ENCODE peak calls at places on chromosomes 2 and 18, in four cellular contexts. One of them, this sample, is unnamed.

GRCh38 chr2:42917374-42918017 is 125.1 kb upstream of the HAAO start:
- DNase-seq in HepG2: no peak
- DNase-seq in K562: peak; percentile 81
- DNase-seq in GM12878: no peak
- DNase-seq in this sample: no peak

GRCh38 chr18:72986103-72986502 is 118.3 kb upstream of the NETO1 start:
- DNase-seq in GM12878: no peak
- DNase-seq in K562: no peak
- DNase-seq in HepG2: no peak
- DNase-seq in this sample: no peak

GRCh38 chr2:241801611-241802420 is 7.2 kb upstream of the NEU4 start:
- DNase-seq in K562: peak; percentile 86
- DNase-seq in HepG2: no peak
- DNase-seq in GM12878: no peak
- DNase-seq in this sample: no peak

GRCh38 chr18:9617006-9617542 is 2.7 kb upstream of the PPP4R1 start:
- DNase-seq in K562: peak; percentile 44
- DNase-seq in GM12878: no peak
- DNase-seq in HepG2: no peak
- DNase-seq in this sample: no peak

GRCh38 chr2:65880451-65880850 is 448.1 kb upstream of the SPRED2 start:
- DNase-seq in HepG2: no peak
- DNase-seq in K562: no peak
- DNase-seq in GM12878: no peak
- DNase-seq in this sample: no peak

GRCh38 chr2:147096671-147097070 is 748.2 kb upstream of the ACVR2A start:
- DNase-seq in HepG2: no peak
- DNase-seq in GM12878: no peak
- DNase-seq in K562: no peak
- DNase-seq in this sample: no peak

GRCh38 chr18:21243041-21243431 is 1.0 kb downstream of the GREB1L start:
- DNase-seq in HepG2: no peak
- DNase-seq in K562: no peak
- DNase-seq in GM12878: no peak
- DNase-seq in this sample: peak; percentile 42

GRCh38 chr18:79516441-79516931 is 120.8 kb downstream of the NFATC1 start:
- DNase-seq in K562: no peak
- DNase-seq in HepG2: no peak
- DNase-seq in GM12878: no peak
- DNase-seq in this sample: no peak

GRCh38 chr2:222608081-222608480 is 47.8 kb downstream of the FARSB start:
- DNase-seq in K562: no peak
- DNase-seq in GM12878: no peak
- DNase-seq in HepG2: no peak
- DNase-seq in this sample: no peak

DNA sequence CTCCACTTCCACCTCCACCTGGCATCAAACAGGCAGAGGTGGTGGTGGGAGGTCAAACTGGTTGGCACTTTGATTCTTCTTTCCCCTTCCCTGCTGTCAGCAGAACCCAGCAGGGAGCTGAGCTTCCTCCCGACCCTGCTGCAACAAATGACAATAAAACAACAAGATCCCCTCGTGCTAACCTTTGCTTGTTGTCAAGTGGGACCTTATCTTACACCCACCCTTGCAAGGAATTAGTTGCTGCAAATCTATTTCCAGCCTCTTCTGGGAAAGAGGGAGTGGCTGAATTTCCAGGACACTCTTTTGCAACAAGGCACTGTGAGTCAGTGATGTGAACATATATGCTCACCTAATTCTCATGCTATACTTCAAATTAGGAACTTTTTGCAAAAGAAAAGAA is 655.1 kb downstream of the DSC3 start:
- DNase-seq in HepG2: no peak
- DNase-seq in GM12878: no peak
- DNase-seq in K562: peak; percentile 80
- DNase-seq in this sample: no peak
- TF ChIP-seq BHLHE40 in HepG2: no peak
- TF ChIP-seq BHLHE40 in GM12878: no peak
- TF ChIP-seq BHLHE40 in K562: no peak
- TF ChIP-seq BHLHE40 in this sample: no peak

GRCh38 chr2:213475433-213475832 is 191.2 kb downstream of the SPAG16 start:
- DNase-seq in HepG2: no peak
- DNase-seq in K562: peak; percentile 0
- DNase-seq in GM12878: no peak
- DNase-seq in this sample: peak; percentile 6
- TF ChIP-seq FOXM1 in HepG2: no peak
- TF ChIP-seq FOXM1 in K562: no peak
- TF ChIP-seq FOXM1 in GM12878: no peak
- TF ChIP-seq FOXM1 in this sample: no peak

DNA sequence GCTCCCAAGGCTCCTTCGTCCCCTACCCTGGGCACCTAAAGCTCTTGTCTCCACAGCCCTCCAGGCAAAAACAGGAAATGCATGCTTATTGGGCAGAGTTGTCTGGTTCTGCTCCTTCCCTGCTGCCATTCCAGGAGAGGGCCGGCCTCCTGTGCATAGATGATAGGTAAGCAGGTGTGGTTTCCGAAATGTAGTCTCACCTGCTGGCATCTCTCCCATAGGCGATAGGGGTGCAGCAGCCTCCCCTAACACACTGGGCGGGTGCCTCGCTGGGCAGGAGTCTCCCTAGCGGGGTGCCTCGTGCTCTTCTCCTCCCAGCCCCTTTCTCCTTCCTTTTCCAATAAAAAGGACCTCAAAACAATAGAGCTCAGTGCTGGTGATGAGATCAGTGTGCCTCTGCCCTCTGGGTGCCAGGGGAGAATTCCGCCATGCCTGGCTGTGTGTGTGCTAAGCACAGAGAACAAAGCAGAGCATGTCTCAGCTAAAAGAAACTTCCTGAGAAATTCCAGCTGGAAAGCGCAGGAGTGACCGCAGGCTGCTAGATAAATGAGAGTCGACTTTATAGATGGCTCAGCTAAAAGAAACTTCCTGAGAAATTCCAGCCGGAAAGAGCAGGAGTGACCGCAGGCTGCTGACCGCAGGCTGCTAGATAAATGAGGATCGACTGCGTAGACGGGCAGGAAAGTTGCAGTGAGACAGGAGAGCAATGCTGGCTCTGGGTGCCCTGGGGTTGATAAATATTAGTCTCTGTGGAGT is 11.3 kb upstream of the PXDN start:
- DNase-seq in GM12878: no peak
- DNase-seq in K562: no peak
- DNase-seq in HepG2: no peak
- DNase-seq in this sample: no peak
- TF ChIP-seq SP1 in GM12878: no peak
- TF ChIP-seq SP1 in K562: no peak
- TF ChIP-seq SP1 in HepG2: no peak
- TF ChIP-seq SP1 in this sample: no peak

DNA sequence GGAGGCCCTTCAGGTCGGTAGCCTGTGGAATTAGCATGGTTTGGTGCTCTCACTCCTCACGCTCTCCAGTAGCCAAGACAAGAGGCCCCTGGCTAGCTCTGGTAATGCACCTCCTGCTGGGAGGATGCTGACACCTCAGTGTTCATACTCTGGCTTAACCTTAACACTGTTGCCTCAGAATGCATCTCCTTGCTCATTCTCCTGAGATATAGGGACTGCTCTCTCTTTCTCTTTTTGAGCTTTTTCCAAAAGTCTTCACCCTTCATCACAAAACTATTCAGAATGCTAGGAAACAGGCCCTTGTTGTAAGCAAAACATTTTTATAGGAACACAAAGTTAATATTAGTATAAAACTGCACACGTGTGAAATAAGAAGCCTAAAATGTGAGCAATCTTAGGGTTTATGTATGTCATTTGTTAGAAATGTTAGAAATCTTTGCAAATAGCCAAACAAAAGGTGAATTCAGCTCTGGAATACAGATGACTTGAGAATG is 17.3 kb upstream of the IMPA2 start:
- DNase-seq in GM12878: no peak
- DNase-seq in K562: peak; percentile 60
- DNase-seq in HepG2: no peak
- DNase-seq in this sample: peak; percentile 18
- TF ChIP-seq BHLHE40 in GM12878: no peak
- TF ChIP-seq BHLHE40 in K562: no peak
- TF ChIP-seq BHLHE40 in HepG2: no peak
- TF ChIP-seq BHLHE40 in this sample: no peak

GRCh38 chr2:21441442-21441841 is 317.7 kb downstream of the TDRD15 start:
- DNase-seq in GM12878: no peak
- DNase-seq in K562: no peak
- DNase-seq in HepG2: no peak
- DNase-seq in this sample: no peak

GRCh38 chr2:21443494-21444105 is 319.8 kb downstream of the TDRD15 start:
- DNase-seq in GM12878: no peak
- DNase-seq in HepG2: no peak
- DNase-seq in K562: no peak
- DNase-seq in this sample: no peak

DNA sequence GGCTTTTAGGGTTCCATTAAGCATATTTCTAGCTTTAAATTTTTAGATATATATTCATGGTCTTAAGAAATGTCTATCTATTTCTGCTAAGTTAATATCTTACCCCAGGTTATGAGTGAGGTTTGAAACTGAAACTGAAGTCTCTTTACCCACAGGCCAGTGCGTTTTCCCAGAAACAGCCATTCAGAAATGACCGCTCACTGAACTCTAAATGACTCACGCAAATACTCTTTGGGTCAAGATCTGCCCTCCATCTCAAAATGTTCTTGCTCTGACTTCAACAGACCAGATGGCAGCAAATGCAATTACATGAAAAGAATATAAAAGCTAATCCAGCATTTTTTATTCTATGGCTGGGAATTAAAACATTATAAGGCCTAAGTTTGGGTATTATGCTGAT is 315.2 kb downstream of the TDRD15 start:
- DNase-seq in HepG2: no peak
- DNase-seq in K562: peak; percentile 2
- DNase-seq in GM12878: no peak
- DNase-seq in this sample: no peak
- TF ChIP-seq FOXM1 in HepG2: no peak
- TF ChIP-seq FOXM1 in K562: no peak
- TF ChIP-seq FOXM1 in GM12878: no peak
- TF ChIP-seq FOXM1 in this sample: no peak

GRCh38 chr18:43570593-43570992 is 293.3 kb upstream of the SYT4 start:
- DNase-seq in HepG2: no peak
- DNase-seq in GM12878: no peak
- DNase-seq in K562: no peak
- DNase-seq in this sample: no peak

GRCh38 chr18:43572165-43572564 is 294.9 kb upstream of the SYT4 start:
- DNase-seq in GM12878: no peak
- DNase-seq in HepG2: no peak
- DNase-seq in K562: no peak
- DNase-seq in this sample: no peak

GRCh38 chr18:43574974-43575373 is 297.7 kb upstream of the SYT4 start:
- DNase-seq in HepG2: no peak
- DNase-seq in GM12878: no peak
- DNase-seq in K562: no peak
- DNase-seq in this sample: no peak

DNA sequence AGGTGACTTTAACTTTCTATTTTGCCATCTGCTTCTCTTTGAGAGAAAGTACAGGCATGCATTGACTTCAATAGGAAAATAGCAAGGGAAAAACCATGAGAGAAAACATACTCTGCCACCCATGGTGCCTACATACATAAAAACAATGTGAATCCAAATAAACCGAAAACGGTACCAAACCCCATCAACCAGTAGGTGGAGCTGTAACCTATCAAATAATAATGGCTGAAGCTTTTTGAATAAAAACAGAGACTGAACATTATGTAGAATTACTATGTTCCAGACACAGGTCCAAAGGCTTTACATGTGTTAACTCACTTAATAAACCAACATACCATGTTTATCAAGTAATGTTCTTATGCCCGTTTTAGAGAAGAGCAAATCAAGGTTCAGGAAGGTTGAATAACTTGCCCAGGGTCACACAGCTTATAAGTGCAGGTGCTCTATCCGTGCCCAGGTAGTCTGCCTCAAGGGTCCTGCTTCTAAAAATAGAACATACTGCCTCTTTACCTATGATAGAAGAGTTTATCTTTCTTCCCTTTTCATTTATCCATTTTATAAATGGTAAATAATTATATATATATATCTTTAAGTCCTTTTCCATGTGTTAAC is 293.9 kb upstream of the SYT4 start:
- DNase-seq in K562: peak; percentile 17
- DNase-seq in GM12878: no peak
- DNase-seq in HepG2: peak; percentile 27
- DNase-seq in this sample: peak; percentile 10
- TF ChIP-seq SP1 in K562: no peak
- TF ChIP-seq SP1 in GM12878: no peak
- TF ChIP-seq SP1 in HepG2: no peak
- TF ChIP-seq SP1 in this sample: no peak

GRCh38 chr18:323253-323622 is 55.4 kb upstream of the THOC1 start:
- DNase-seq in K562: no peak
- DNase-seq in GM12878: no peak
- DNase-seq in HepG2: peak; percentile 87
- DNase-seq in this sample: no peak
- TF ChIP-seq BHLHE40 in K562: no peak
- TF ChIP-seq BHLHE40 in GM12878: no peak
- TF ChIP-seq BHLHE40 in HepG2: no peak
- TF ChIP-seq BHLHE40 in this sample: no peak

DNA sequence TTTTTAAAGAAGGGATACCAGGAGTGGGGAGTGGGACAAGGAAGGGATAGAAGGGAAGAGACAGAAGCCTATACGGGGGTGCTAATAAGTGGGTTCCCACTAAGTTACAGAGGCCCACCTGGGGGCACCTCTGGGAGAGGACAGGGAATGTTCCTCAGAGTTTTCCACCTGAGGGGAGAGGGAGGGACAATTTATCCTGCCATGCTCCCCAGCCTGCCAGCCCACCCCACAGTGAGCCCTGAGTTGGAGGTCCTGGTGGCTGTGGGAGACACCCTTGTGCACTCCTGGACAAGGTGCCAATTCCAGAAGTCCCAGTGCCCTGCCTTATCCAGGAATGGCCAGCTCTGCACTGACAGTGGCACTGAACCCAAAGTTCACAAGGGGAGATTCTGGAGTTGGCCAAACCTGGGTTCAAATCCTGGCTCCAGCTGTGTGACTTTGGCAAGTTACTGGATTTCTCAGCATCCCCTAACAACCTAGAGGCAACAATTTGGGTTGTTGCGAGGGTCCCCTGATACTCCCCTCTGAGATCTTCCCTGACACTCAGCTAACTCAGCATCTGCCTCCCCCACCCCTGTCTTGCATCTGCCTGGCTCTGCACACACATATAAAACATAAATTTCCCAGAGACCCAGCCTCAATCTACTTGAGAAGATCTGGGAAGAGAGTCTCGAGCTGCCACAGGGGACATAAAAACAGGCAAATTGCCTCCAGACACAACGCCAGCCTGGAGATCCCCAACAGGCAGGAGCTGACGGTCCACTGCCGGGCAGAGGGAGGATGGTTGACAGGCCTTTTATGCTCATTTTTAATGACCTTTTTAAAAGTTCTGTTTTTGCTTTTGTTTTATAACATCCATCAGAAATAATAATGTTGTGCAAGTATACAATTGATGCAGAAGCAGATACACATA is 98.7 kb upstream of the ST3GAL5 start:
- DNase-seq in GM12878: no peak
- DNase-seq in K562: no peak
- DNase-seq in HepG2: no peak
- DNase-seq in this sample: no peak
- TF ChIP-seq FOXM1 in GM12878: no peak
- TF ChIP-seq FOXM1 in K562: no peak
- TF ChIP-seq FOXM1 in HepG2: no peak
- TF ChIP-seq FOXM1 in this sample: no peak

GRCh38 chr2:128026422-128027277 is 1.2 kb downstream of the SAP130 start:
- DNase-seq in GM12878: no peak
- DNase-seq in HepG2: no peak
- DNase-seq in K562: peak; percentile 10
- DNase-seq in this sample: no peak
- TF ChIP-seq SP1 in GM12878: no peak
- TF ChIP-seq SP1 in HepG2: no peak
- TF ChIP-seq SP1 in K562: no peak
- TF ChIP-seq SP1 in this sample: no peak